ENCODE peak calls at places on chromosomes 6 and 20, in five cellular contexts. I, N, S, F and G are unnamed samples.

GRCh38 chr6:137638926-137639706 is 144.9 kb upstream of the OLIG3 start:
- DNase-seq in I (no peak), N (no peak), S (no peak), F (no peak), G (no peak)

GRCh38 chr6:39166189-39166917 is 51.4 kb upstream of the SAYSD1 start:
- DNase-seq in I (peak; percentile 90), N (peak; percentile 59), S (peak; percentile 40), F (peak; percentile 94), G (peak; percentile 85)

GRCh38 chr20:54565255-54565654 is 89.9 kb downstream of the DOK5 start:
- DNase-seq in I (no peak), N (no peak), S (no peak), F (no peak), G (no peak)

GRCh38 chr6:156699017-156699421 is 78.2 kb upstream of the ARID1B start:
- DNase-seq in I (no peak), N (no peak), S (peak; percentile 68), F (no peak), G (no peak)

GRCh38 chr6:108806669-108807068 is 41.6 kb upstream of the ARMC2 start:
- DNase-seq in I (no peak), N (no peak), S (no peak), F (no peak), G (no peak)

GRCh38 chr6:11278207-11278559 is 45.7 kb upstream of the NEDD9 start:
- DNase-seq in I (peak; percentile 62), N (no peak), S (no peak), F (no peak), G (peak; percentile 31)

GRCh38 chr6:8879334-8879733 is 444.0 kb upstream of the SLC35B3 start:
- DNase-seq in I (no peak), N (no peak), S (no peak), F (no peak), G (no peak)

GRCh38 chr6:39823187-39823815 is 31.1 kb downstream of the DAAM2 start:
- DNase-seq in I (no peak), N (peak; percentile 73), S (no peak), F (no peak), G (no peak)

GRCh38 chr6:141552463-141552862 is 580.3 kb upstream of the GJE1 start:
- DNase-seq in I (no peak), N (no peak), S (peak; percentile 68), F (no peak), G (peak; percentile 9)

GRCh38 chr6:8177721-8178120 is 75.4 kb upstream of the EEF1E1 start:
- DNase-seq in I (no peak), N (no peak), S (no peak), F (no peak), G (no peak)

GRCh38 chr20:47559141-47559540 is 57.5 kb downstream of the NCOA3 start:
- DNase-seq in I (no peak), N (no peak), S (peak; percentile 46), F (no peak), G (no peak)

GRCh38 chr20:2521369-2522305 is 12.9 kb upstream of the ZNF343 start:
- DNase-seq in I (peak; percentile 75), N (no peak), S (peak; percentile 53), F (peak; percentile 63), G (no peak)

GRCh38 chr6:55141611-55142010 is 32.7 kb upstream of the HCRTR2 start:
- DNase-seq in I (no peak), N (no peak), S (no peak), F (no peak), G (no peak)

GRCh38 chr6:104173680-104174079 is 686.0 kb downstream of the HACE1 start:
- DNase-seq in I (no peak), N (no peak), S (no peak), F (no peak), G (no peak)

GRCh38 chr6:156857573-156857972 is 80.4 kb downstream of the ARID1B start:
- DNase-seq in I (peak; percentile 42), N (no peak), S (peak; percentile 32), F (no peak), G (peak; percentile 34)

GRCh38 chr6:13814176-13814937 is at the start of gene MCUR1:
- DNase-seq in I (peak; percentile 87), N (peak; percentile 89), S (peak; percentile 68), F (peak; percentile 80), G (peak; percentile 94)

GRCh38 chr6:28399370-28400121 is at the start of gene ZSCAN12:
- DNase-seq in I (peak; percentile 94), N (peak; percentile 77), S (peak; percentile 90), F (peak; percentile 80), G (peak; percentile 85)

GRCh38 chr20:40008177-40008576 is 680.9 kb downstream of the MAFB start:
- DNase-seq in I (no peak), N (no peak), S (peak; percentile 2), F (no peak), G (no peak)

DNA sequence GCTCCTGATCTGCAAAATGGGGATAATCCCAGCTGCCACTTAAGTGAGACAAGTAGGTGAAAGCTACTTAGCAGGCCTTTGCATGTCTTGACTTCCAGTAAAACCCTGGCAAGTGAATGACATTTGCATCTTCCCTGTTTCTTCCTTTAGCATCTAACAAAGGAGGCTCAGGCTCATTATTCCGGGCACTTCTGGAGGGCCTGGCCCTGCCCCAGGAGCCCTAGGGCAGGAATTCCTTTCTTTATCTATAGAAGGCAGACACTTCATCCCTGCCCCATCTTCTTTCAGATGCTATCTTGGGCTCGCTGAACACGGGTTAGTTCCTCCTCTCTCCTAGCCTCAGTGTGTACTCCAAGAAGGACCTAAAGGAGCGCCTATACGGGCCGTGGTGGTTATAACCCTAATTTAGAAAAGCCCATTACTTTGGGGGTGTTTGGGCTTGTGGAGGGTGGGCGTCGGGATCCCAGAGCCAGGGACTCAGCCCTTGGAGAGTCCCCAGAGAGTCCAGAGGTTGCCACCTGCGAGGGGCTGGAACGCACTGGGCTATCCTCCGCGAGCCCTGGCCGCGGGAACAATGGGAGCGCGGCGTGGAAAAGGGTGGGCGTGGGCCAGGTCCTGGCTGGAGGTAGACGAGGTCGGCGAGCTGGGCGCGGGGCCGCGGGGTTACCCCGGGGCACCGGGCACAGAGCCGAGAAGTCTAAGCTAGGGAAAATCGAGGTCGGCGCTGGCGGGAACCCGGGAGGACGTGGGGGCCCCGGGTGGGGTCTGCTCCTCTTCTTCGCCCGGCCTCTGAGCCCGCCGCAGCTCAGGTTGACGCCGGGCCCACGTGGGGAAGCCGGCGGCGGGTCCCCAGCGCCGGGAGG is 62.7 kb upstream of the EPB41L1 start:
- DNase-seq in I (no peak), N (no peak), S (no peak), F (no peak), G (no peak)
- TF ChIP-seq CTCF in I (no peak), N (no peak), S (no peak), F (no peak), G (no peak)

GRCh38 chr6:32239462-32239861 is 15.6 kb upstream of the NOTCH4 start:
- DNase-seq in I (no peak), N (no peak), S (no peak), F (no peak), G (no peak)

GRCh38 chr6:32244946-32245398 is 21.1 kb upstream of the NOTCH4 start:
- DNase-seq in I (peak; percentile 77), N (peak; percentile 84), S (peak; percentile 75), F (peak; percentile 80), G (peak; percentile 83)

GRCh38 chr6:32244270-32244669 is 20.4 kb upstream of the NOTCH4 start:
- DNase-seq in I (no peak), N (no peak), S (peak; percentile 27), F (no peak), G (no peak)

DNA sequence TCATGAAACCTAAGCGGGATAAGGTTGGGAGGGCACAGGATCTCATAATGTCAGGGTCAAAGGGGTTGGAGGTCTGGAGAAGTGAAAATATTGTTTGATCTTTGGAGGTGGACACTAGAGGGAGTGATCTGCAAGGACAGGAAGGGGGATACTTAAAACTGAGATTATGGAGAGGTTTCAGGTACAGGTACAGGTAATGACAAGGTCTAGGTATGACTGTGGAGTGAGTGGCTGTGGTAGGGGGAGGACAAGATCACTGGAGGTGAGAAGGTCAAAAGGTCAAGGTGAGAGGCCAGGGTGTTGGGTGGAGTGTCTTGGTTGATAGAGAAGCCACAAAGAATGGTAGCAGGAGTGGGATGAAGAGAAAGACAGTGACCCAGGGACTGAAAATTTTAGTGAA is 16.8 kb upstream of the NOTCH4 start:
- DNase-seq in I (no peak), N (no peak), S (no peak), F (no peak), G (no peak)
- TF ChIP-seq CTCF in I (no peak), N (no peak), S (no peak), F (no peak), G (no peak)

DNA sequence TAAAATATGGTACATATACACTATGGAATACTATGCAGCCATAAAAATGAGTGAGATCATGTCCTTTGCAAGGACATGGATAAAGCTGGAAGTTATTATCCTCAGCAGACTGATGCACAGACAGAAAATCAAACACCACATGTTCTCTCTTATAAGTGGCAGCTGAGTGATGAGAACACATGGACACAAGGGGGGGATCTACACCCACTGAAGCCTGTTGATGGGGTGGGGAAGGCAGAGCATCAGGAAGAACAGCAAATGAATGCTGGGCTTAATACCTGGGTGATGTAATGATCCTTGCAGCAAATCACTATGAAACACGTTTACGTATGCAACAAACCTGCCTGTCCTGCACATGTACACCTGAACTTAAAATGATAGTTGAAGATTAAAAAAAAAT is 71.3 kb downstream of the MANEA start:
- DNase-seq in I (no peak), N (no peak), S (no peak), F (peak; percentile 33), G (no peak)
- TF ChIP-seq CTCF in I (no peak), N (no peak), S (no peak), F (no peak), G (no peak)

DNA sequence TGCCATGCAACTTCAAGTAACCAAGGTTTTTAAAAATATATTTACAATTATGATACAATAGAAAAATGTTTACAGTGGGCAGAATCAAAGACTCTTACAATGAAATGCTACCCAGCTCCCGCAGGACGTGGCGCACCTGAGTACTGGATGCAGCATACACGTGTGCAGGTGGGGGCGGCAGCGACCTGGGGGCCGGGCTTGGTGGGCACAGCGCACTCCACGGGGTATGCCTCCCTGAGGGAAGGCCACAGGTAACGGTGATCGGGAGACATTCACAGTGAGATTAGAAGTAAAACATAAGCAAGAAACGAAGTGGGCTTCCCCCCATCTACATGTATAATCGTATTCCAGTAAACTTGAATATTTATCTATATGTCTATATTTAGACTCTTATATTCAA is 54.2 kb downstream of the WDR27 start:
- DNase-seq in I (no peak), N (no peak), S (no peak), F (no peak), G (no peak)
- TF ChIP-seq CTCF in I (no peak), N (no peak), S (no peak), F (no peak), G (no peak)